ENCODE peak calls at places on chromosome 22, in nine cellular contexts. One of them, this sample, is unnamed.

GRCh38 chr22:22110548-22111266 is 128.1 kb upstream of the TOP3B start:
- DNase-seq in WTC11: peak
- DNase-seq in GM10248: peak
- DNase-seq in BE2C: peak
- DNase-seq in Panc1: peak
- DNase-seq in HFF-Myc: peak
- DNase-seq in astrocyte of the spinal cord: peak
- DNase-seq in A549: peak
- DNase-seq in Calu3: peak
- DNase-seq in this sample: peak

GRCh38 chr22:32619614-32620426 is 145.2 kb downstream of the FBXO7 start:
- DNase-seq in WTC11: no peak
- DNase-seq in GM10248: no peak
- DNase-seq in BE2C: no peak
- DNase-seq in Panc1: no peak
- DNase-seq in HFF-Myc: no peak
- DNase-seq in astrocyte of the spinal cord: peak
- DNase-seq in A549: no peak
- DNase-seq in Calu3: no peak
- DNase-seq in this sample: no peak

GRCh38 chr22:45997775-45998637 is 21.0 kb upstream of the WNT7B start:
- DNase-seq in WTC11: no peak
- DNase-seq in GM10248: no peak
- DNase-seq in BE2C: peak
- DNase-seq in Panc1: no peak
- DNase-seq in HFF-Myc: no peak
- DNase-seq in astrocyte of the spinal cord: no peak
- DNase-seq in A549: no peak
- DNase-seq in Calu3: no peak
- DNase-seq in this sample: no peak

GRCh38 chr22:36587289-36588154 is 58.6 kb upstream of the EIF3D start:
- DNase-seq in WTC11: no peak
- DNase-seq in GM10248: no peak
- DNase-seq in BE2C: no peak
- DNase-seq in Panc1: no peak
- DNase-seq in HFF-Myc: no peak
- DNase-seq in astrocyte of the spinal cord: peak
- DNase-seq in A549: peak
- DNase-seq in Calu3: no peak
- DNase-seq in this sample: no peak

GRCh38 chr22:48633996-48634836 is 1193.5 kb downstream of the BRD1 start:
- DNase-seq in WTC11: no peak
- DNase-seq in GM10248: no peak
- DNase-seq in BE2C: no peak
- DNase-seq in Panc1: no peak
- DNase-seq in HFF-Myc: no peak
- DNase-seq in astrocyte of the spinal cord: no peak
- DNase-seq in A549: no peak
- DNase-seq in Calu3: no peak
- DNase-seq in this sample: no peak

GRCh38 chr22:45999379-45999971 is 22.5 kb upstream of the WNT7B start:
- DNase-seq in WTC11: no peak
- DNase-seq in GM10248: no peak
- DNase-seq in BE2C: no peak
- DNase-seq in Panc1: no peak
- DNase-seq in HFF-Myc: no peak
- DNase-seq in astrocyte of the spinal cord: no peak
- DNase-seq in A549: no peak
- DNase-seq in Calu3: no peak
- DNase-seq in this sample: no peak

GRCh38 chr22:32723632-32724031 is 77.9 kb upstream of the TIMP3 start:
- DNase-seq in WTC11: no peak
- DNase-seq in GM10248: peak
- DNase-seq in BE2C: no peak
- DNase-seq in Panc1: no peak
- DNase-seq in HFF-Myc: peak
- DNase-seq in astrocyte of the spinal cord: peak
- DNase-seq in A549: no peak
- DNase-seq in Calu3: no peak
- DNase-seq in this sample: no peak

GRCh38 chr22:31866918-31867317 is 77.4 kb upstream of the YWHAH start:
- DNase-seq in WTC11: no peak
- DNase-seq in GM10248: no peak
- DNase-seq in BE2C: no peak
- DNase-seq in Panc1: no peak
- DNase-seq in HFF-Myc: no peak
- DNase-seq in astrocyte of the spinal cord: no peak
- DNase-seq in A549: no peak
- DNase-seq in Calu3: no peak
- DNase-seq in this sample: no peak

GRCh38 chr22:41028841-41029240 is 63.6 kb upstream of the EP300 start:
- DNase-seq in WTC11: no peak
- DNase-seq in GM10248: no peak
- DNase-seq in BE2C: no peak
- DNase-seq in Panc1: no peak
- DNase-seq in HFF-Myc: no peak
- DNase-seq in astrocyte of the spinal cord: peak
- DNase-seq in A549: no peak
- DNase-seq in Calu3: no peak
- DNase-seq in this sample: no peak

GRCh38 chr22:39309881-39310714 is 9.3 kb downstream of the RPL3 start:
- DNase-seq in WTC11: no peak
- DNase-seq in GM10248: no peak
- DNase-seq in BE2C: no peak
- DNase-seq in Panc1: no peak
- DNase-seq in HFF-Myc: no peak
- DNase-seq in astrocyte of the spinal cord: no peak
- DNase-seq in A549: no peak
- DNase-seq in Calu3: no peak
- DNase-seq in this sample: no peak

GRCh38 chr22:48277868-48278581 is 1515.6 kb downstream of the TBC1D22A start:
- DNase-seq in WTC11: no peak
- DNase-seq in GM10248: no peak
- DNase-seq in BE2C: no peak
- DNase-seq in Panc1: no peak
- DNase-seq in HFF-Myc: no peak
- DNase-seq in astrocyte of the spinal cord: no peak
- DNase-seq in A549: no peak
- DNase-seq in Calu3: no peak
- DNase-seq in this sample: no peak

GRCh38 chr22:47196881-47197701 is 434.6 kb downstream of the TBC1D22A start:
- DNase-seq in WTC11: no peak
- DNase-seq in GM10248: no peak
- DNase-seq in BE2C: no peak
- DNase-seq in Panc1: no peak
- DNase-seq in HFF-Myc: no peak
- DNase-seq in astrocyte of the spinal cord: no peak
- DNase-seq in A549: no peak
- DNase-seq in Calu3: no peak
- DNase-seq in this sample: no peak

GRCh38 chr22:27336151-27337090 is 465.1 kb downstream of the MN1 start:
- DNase-seq in WTC11: no peak
- DNase-seq in GM10248: no peak
- DNase-seq in BE2C: no peak
- DNase-seq in Panc1: no peak
- DNase-seq in HFF-Myc: no peak
- DNase-seq in astrocyte of the spinal cord: peak
- DNase-seq in A549: no peak
- DNase-seq in Calu3: no peak
- DNase-seq in this sample: no peak

GRCh38 chr22:35394810-35395563 is 5.0 kb upstream of the MCM5 start:
- DNase-seq in WTC11: no peak
- DNase-seq in GM10248: no peak
- DNase-seq in BE2C: no peak
- DNase-seq in Panc1: no peak
- DNase-seq in HFF-Myc: no peak
- DNase-seq in astrocyte of the spinal cord: no peak
- DNase-seq in A549: no peak
- DNase-seq in Calu3: no peak
- DNase-seq in this sample: no peak

DNA sequence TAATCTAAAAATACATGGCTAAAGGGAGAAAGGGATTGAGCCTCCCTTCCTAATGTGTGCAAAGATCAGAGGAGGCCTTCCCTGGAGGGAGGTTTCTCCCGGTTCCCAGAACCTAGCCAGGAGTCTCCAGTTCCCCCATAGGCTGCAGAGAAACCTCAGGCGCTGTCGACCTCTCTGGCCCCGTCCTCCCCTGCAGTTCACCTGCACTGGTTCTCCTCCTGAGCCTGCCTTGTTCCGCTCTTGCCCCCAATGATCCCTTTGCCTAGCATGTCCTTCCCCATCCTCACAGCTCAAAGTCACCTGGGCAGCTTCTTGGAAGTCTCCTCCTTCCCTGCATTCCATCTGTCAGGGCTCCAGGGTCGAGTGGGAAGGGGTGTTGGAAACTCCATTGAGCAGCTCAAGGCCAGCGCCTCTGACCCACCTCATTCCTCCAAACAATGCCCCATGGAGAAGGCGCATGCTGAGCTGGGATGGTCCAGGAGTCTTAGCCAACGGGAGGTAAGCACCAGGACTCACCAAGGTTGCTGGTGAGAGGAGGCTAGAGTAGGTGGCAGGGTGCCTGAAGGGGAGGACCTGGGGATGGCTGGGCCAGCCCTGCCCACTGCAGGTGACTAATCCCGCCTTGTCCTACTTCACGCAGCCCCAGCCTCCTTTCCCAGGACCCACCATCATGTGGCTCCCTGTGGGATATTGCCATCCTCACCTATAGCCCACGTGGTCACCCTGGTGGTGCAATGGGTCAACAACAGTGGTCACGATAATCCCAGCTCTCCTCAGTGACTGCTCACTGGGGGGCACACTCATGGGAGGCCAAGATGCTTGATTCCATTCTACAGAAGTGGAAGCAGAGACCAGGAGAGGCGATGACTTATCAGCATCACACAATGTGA is 15.4 kb downstream of the RSPH14 start:
- DNase-seq in WTC11: no peak
- DNase-seq in GM10248: no peak
- DNase-seq in BE2C: no peak
- DNase-seq in Panc1: no peak
- DNase-seq in HFF-Myc: no peak
- DNase-seq in astrocyte of the spinal cord: no peak
- DNase-seq in A549: no peak
- DNase-seq in Calu3: no peak
- DNase-seq in this sample: no peak
- TF ChIP-seq CTCF in WTC11: no peak
- TF ChIP-seq CTCF in GM10248: no peak
- TF ChIP-seq CTCF in BE2C: no peak
- TF ChIP-seq CTCF in Panc1: no peak
- TF ChIP-seq CTCF in HFF-Myc: no peak
- TF ChIP-seq CTCF in astrocyte of the spinal cord: no peak
- TF ChIP-seq CTCF in A549: no peak
- TF ChIP-seq CTCF in Calu3: no peak
- TF ChIP-seq CTCF in this sample: no peak

DNA sequence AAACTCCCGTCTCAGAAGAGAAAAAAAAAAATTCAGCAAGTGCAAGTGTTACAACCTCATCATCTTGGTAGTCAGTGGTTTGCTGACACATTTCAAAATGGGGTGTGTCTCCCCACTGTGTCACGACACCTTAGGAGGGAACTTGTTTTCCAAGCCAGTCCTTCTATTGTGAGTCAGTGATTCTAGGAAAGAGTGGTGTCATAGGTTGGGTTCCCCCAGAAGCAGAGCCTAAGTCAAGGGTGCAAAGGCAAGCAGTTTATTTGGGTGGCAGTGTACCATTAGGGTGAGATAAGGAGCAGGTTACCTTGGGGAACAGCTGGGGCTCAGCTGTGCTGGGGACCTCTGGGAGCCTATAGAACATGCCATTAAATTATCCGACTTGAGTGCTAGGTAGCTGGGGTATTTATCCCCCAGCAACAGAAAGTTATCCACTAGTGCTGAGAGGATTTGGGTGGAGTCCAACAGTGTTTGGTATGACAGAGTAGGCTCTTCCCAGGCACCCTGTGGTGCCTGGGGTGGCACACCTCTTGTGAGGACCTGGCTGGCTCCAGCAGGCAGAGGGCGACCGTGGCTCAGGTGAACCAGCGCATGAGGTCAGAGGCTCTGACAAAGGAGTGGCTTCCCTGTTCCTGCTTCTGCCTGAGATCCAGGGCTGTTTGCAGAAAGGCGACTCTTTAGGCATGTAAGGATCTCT is 41.7 kb downstream of the KIAA1671 start:
- DNase-seq in WTC11: peak
- DNase-seq in GM10248: no peak
- DNase-seq in BE2C: no peak
- DNase-seq in Panc1: no peak
- DNase-seq in HFF-Myc: no peak
- DNase-seq in astrocyte of the spinal cord: peak
- DNase-seq in A549: no peak
- DNase-seq in Calu3: peak
- DNase-seq in this sample: no peak
- TF ChIP-seq CTCF in WTC11: no peak
- TF ChIP-seq CTCF in GM10248: no peak
- TF ChIP-seq CTCF in BE2C: no peak
- TF ChIP-seq CTCF in Panc1: no peak
- TF ChIP-seq CTCF in HFF-Myc: no peak
- TF ChIP-seq CTCF in astrocyte of the spinal cord: no peak
- TF ChIP-seq CTCF in A549: peak
- TF ChIP-seq CTCF in Calu3: no peak
- TF ChIP-seq CTCF in this sample: no peak

DNA sequence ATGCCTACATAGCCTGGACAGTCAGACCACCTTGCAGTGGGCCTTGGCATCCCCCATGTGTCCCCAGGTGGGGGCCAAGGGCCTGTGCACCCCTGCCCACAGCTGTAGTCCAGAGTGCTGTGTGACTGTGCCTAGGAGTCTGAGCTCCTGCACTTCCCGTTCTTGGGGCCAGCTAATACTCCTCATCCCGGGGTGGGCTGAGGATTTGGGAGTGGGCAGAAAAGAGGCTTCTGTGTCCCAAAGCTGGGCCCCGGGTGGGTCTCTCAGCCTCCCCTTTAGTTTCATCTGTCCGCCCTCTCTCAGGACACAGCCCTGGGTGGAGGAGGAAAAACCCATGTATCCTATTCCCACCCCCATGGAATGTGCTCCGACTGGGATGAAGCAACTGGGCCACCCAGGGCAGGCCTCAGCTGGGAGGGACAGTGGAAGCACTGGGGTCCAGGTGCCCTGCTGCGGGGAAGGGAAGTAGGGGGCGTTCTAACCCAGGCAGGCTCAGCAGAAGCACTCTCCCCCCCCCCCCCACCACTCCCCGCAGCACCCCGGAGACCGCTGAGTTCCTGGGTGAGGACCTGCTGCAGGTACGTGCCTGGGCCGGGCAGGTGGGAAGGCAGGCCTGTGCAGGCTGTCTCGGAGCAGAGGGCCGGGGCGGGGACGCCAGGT is 1.3 kb downstream of the SH3BP1 start:
- DNase-seq in WTC11: no peak
- DNase-seq in GM10248: no peak
- DNase-seq in BE2C: no peak
- DNase-seq in Panc1: no peak
- DNase-seq in HFF-Myc: no peak
- DNase-seq in astrocyte of the spinal cord: no peak
- DNase-seq in A549: no peak
- DNase-seq in Calu3: no peak
- DNase-seq in this sample: no peak
- TF ChIP-seq CTCF in WTC11: no peak
- TF ChIP-seq CTCF in GM10248: no peak
- TF ChIP-seq CTCF in BE2C: no peak
- TF ChIP-seq CTCF in Panc1: no peak
- TF ChIP-seq CTCF in HFF-Myc: no peak
- TF ChIP-seq CTCF in astrocyte of the spinal cord: no peak
- TF ChIP-seq CTCF in A549: no peak
- TF ChIP-seq CTCF in Calu3: no peak
- TF ChIP-seq CTCF in this sample: no peak

GRCh38 chr22:19912236-19912999 is 29.2 kb upstream of the COMT start:
- DNase-seq in WTC11: no peak
- DNase-seq in GM10248: no peak
- DNase-seq in BE2C: no peak
- DNase-seq in Panc1: no peak
- DNase-seq in HFF-Myc: no peak
- DNase-seq in astrocyte of the spinal cord: no peak
- DNase-seq in A549: no peak
- DNase-seq in Calu3: no peak
- DNase-seq in this sample: no peak
- TF ChIP-seq CTCF in WTC11: no peak
- TF ChIP-seq CTCF in GM10248: no peak
- TF ChIP-seq CTCF in BE2C: no peak
- TF ChIP-seq CTCF in Panc1: no peak
- TF ChIP-seq CTCF in HFF-Myc: peak
- TF ChIP-seq CTCF in astrocyte of the spinal cord: peak
- TF ChIP-seq CTCF in A549: no peak
- TF ChIP-seq CTCF in Calu3: no peak
- TF ChIP-seq CTCF in this sample: no peak

This sample was measured in endothelial cell.